ENCODE peak calls at places on chromosomes 3 and 15, in four cellular contexts. One of them, this sample, is unnamed.

GRCh38 chr3:133040696-133041523 is 2.7 kb downstream of the TMEM108 start:
- DNase-seq in H1: peak
- DNase-seq in GM12878: peak
- DNase-seq in HepG2: peak
- DNase-seq in this sample: peak

GRCh38 chr3:173911446-173911845 is 513.9 kb downstream of the NLGN1 start:
- DNase-seq in HepG2: no peak
- DNase-seq in H1: no peak
- DNase-seq in GM12878: no peak
- DNase-seq in this sample: no peak

GRCh38 chr15:84714816-84715215 is 1.1 kb downstream of the SEC11A start:
- DNase-seq in H1: no peak
- DNase-seq in HepG2: no peak
- DNase-seq in GM12878: no peak
- DNase-seq in this sample: no peak

GRCh38 chr15:68372291-68372811 is 59.6 kb downstream of the ITGA11 start:
- DNase-seq in H1: no peak
- DNase-seq in GM12878: no peak
- DNase-seq in HepG2: peak
- DNase-seq in this sample: peak

GRCh38 chr15:53580371-53580770 is 179.1 kb downstream of the WDR72 start:
- DNase-seq in HepG2: no peak
- DNase-seq in GM12878: no peak
- DNase-seq in H1: no peak
- DNase-seq in this sample: no peak

GRCh38 chr3:142586803-142587406 is 8.4 kb upstream of the ATR start:
- DNase-seq in GM12878: no peak
- DNase-seq in HepG2: peak
- DNase-seq in H1: no peak
- DNase-seq in this sample: peak

GRCh38 chr3:178127221-178127620 is 409.0 kb upstream of the KCNMB2 start:
- DNase-seq in GM12878: no peak
- DNase-seq in HepG2: no peak
- DNase-seq in H1: no peak
- DNase-seq in this sample: no peak

GRCh38 chr3:23590874-23591273 is 214.9 kb upstream of the UBE2E1 start:
- DNase-seq in HepG2: no peak
- DNase-seq in GM12878: peak
- DNase-seq in H1: no peak
- DNase-seq in this sample: no peak

GRCh38 chr3:21835266-21835665 is 84.3 kb upstream of the ZNF385D start:
- DNase-seq in HepG2: no peak
- DNase-seq in GM12878: no peak
- DNase-seq in H1: no peak
- DNase-seq in this sample: no peak

GRCh38 chr3:140216249-140216648 is 281.3 kb downstream of the CLSTN2 start:
- DNase-seq in HepG2: no peak
- DNase-seq in H1: no peak
- DNase-seq in GM12878: no peak
- DNase-seq in this sample: peak

GRCh38 chr3:24365168-24365567 is 129.5 kb downstream of the THRB start:
- DNase-seq in GM12878: no peak
- DNase-seq in HepG2: peak
- DNase-seq in H1: no peak
- DNase-seq in this sample: peak

GRCh38 chr3:9955611-9956352 is 3.6 kb upstream of the PRRT3 start:
- DNase-seq in GM12878: no peak
- DNase-seq in HepG2: no peak
- DNase-seq in H1: no peak
- DNase-seq in this sample: no peak

GRCh38 chr3:63228677-63229076 is 49.4 kb upstream of the SYNPR start:
- DNase-seq in GM12878: no peak
- DNase-seq in HepG2: peak
- DNase-seq in H1: no peak
- DNase-seq in this sample: peak

GRCh38 chr3:183515968-183516851 is 39.3 kb downstream of the KLHL6 start:
- DNase-seq in GM12878: peak
- DNase-seq in HepG2: no peak
- DNase-seq in H1: no peak
- DNase-seq in this sample: no peak

GRCh38 chr15:72483279-72483678 is 9.1 kb downstream of the ARIH1 start:
- DNase-seq in GM12878: no peak
- DNase-seq in H1: no peak
- DNase-seq in HepG2: no peak
- DNase-seq in this sample: no peak

GRCh38 chr3:180571831-180572578 is 30.0 kb upstream of the TTC14 start:
- DNase-seq in GM12878: no peak
- DNase-seq in H1: no peak
- DNase-seq in HepG2: no peak
- DNase-seq in this sample: no peak

GRCh38 chr15:87816811-87817210 is 439.7 kb downstream of the NTRK3 start:
- DNase-seq in H1: no peak
- DNase-seq in GM12878: no peak
- DNase-seq in HepG2: no peak
- DNase-seq in this sample: peak

GRCh38 chr3:52524752-52525661 is 8.7 kb downstream of the NT5DC2 start:
- DNase-seq in GM12878: no peak
- DNase-seq in HepG2: no peak
- DNase-seq in H1: no peak
- DNase-seq in this sample: no peak

GRCh38 chr3:168213920-168214319 is 118.2 kb upstream of the GOLIM4 start:
- DNase-seq in GM12878: peak
- DNase-seq in HepG2: no peak
- DNase-seq in H1: no peak
- DNase-seq in this sample: no peak

GRCh38 chr3:188468672-188469071 is 314.7 kb downstream of the LPP start:
- DNase-seq in H1: no peak
- DNase-seq in GM12878: no peak
- DNase-seq in HepG2: no peak
- DNase-seq in this sample: no peak

GRCh38 chr3:117304681-117305080 is 595.1 kb downstream of the TUSC7 start:
- DNase-seq in H1: no peak
- DNase-seq in HepG2: no peak
- DNase-seq in GM12878: no peak
- DNase-seq in this sample: no peak

GRCh38 chr15:63504979-63505841 is 817 bp downstream of the USP3 start:
- DNase-seq in H1: no peak
- DNase-seq in HepG2: peak
- DNase-seq in GM12878: no peak
- DNase-seq in this sample: no peak

DNA sequence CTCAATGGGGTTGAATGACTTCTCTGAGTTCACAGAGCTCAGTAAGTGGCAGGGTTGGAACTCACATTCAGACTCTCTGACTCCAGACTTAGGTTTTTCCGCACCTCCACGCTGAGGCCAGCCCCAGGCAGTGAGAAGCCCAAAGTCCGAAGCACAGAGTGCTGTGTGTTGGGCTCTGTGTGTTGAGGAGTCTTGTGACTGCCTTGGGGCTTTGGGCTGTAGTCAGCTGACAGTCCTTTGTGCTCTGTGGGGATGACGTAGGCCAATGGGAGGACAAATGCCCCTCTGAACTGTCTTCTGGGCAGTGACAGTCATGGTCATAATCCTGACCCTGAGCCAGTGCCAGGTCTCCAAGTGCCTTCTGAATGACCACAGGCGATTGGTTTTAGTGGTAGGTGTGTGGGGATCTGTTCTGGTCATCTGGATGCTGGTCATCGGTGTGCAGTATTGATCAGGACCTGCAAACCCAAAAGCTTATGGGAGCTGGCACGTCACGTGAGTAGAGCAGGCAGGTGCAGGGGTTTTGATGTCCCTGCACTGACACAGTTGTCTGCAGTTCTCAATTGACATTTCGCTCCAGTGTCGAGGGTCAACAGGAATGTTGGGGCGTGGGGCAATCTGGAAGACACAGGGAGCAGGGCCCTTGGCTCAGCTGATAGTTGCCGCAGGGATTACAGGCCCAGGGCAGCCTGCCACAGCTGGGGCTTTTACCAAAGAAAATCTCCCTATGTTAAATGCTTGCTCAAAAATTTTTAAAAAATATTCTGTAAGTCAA is 45.3 kb downstream of the CAPN3 start:
- DNase-seq in H1: no peak
- DNase-seq in GM12878: no peak
- DNase-seq in HepG2: peak
- DNase-seq in this sample: no peak
- TF ChIP-seq CHD2 in H1: no peak
- TF ChIP-seq CHD2 in GM12878: no peak
- TF ChIP-seq CHD2 in HepG2: no peak
- TF ChIP-seq CHD2 in this sample: no peak

GRCh38 chr3:111963424-111963823 is 15.4 kb upstream of the ABHD10 start:
- DNase-seq in HepG2: no peak
- DNase-seq in GM12878: no peak
- DNase-seq in H1: no peak
- DNase-seq in this sample: peak
- TF ChIP-seq HDAC2 in HepG2: no peak
- TF ChIP-seq HDAC2 in GM12878: no peak
- TF ChIP-seq HDAC2 in H1: no peak
- TF ChIP-seq HDAC2 in this sample: no peak

GRCh38 chr15:44536962-44537727 is at the start of gene EIF3J:
- DNase-seq in HepG2: peak
- DNase-seq in H1: no peak
- DNase-seq in GM12878: peak
- DNase-seq in this sample: peak

GRCh38 chr15:44535092-44535491 is 1.9 kb upstream of the EIF3J start:
- DNase-seq in H1: no peak
- DNase-seq in GM12878: no peak
- DNase-seq in HepG2: no peak
- DNase-seq in this sample: no peak

GRCh38 chr15:44536298-44536961 is 517 bp upstream of the EIF3J start:
- DNase-seq in H1: peak
- DNase-seq in HepG2: peak
- DNase-seq in GM12878: no peak
- DNase-seq in this sample: no peak

GRCh38 chr15:44537728-44538240 is 837 bp downstream of the EIF3J start:
- DNase-seq in GM12878: no peak
- DNase-seq in H1: no peak
- DNase-seq in HepG2: peak
- DNase-seq in this sample: peak

GRCh38 chr15:44535509-44536297 is 1.2 kb upstream of the EIF3J start:
- DNase-seq in H1: no peak
- DNase-seq in GM12878: no peak
- DNase-seq in HepG2: peak
- DNase-seq in this sample: no peak
- TF ChIP-seq CHD2 in H1: no peak
- TF ChIP-seq CHD2 in GM12878: no peak
- TF ChIP-seq CHD2 in HepG2: no peak
- TF ChIP-seq CHD2 in this sample: no peak

DNA sequence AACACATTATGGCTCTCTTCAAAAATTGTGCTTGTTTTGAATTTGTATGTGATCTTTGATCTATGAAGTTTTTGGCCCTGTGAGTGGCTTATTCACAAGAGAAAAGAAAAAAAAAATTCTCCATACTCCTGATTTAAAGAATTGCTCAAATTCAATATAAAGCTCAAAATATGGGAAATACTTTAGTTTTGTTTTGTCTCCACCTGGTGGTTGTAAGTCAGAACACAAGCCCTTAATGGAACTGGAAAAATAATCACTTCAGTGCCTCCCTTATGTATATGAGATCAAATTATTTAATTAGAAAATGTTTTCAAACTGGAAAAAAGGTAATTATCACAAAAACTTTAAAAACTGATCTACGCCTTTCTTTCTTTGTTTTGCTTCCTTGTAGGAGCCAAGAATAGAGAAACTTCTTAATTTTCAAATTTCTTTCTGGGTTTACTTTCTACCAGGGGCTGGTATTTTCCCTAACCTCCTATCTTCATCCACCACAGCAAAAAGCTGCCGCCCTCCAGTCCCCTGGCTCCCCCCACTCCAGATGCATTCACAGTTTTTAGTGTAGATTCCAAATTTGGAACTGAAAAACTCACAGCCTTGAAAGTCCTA is 50.6 kb downstream of the SERP1 start:
- DNase-seq in GM12878: no peak
- DNase-seq in H1: no peak
- DNase-seq in HepG2: peak
- DNase-seq in this sample: peak
- TF ChIP-seq HDAC2 in GM12878: no peak
- TF ChIP-seq HDAC2 in H1: no peak
- TF ChIP-seq HDAC2 in HepG2: no peak
- TF ChIP-seq HDAC2 in this sample: no peak

DNA sequence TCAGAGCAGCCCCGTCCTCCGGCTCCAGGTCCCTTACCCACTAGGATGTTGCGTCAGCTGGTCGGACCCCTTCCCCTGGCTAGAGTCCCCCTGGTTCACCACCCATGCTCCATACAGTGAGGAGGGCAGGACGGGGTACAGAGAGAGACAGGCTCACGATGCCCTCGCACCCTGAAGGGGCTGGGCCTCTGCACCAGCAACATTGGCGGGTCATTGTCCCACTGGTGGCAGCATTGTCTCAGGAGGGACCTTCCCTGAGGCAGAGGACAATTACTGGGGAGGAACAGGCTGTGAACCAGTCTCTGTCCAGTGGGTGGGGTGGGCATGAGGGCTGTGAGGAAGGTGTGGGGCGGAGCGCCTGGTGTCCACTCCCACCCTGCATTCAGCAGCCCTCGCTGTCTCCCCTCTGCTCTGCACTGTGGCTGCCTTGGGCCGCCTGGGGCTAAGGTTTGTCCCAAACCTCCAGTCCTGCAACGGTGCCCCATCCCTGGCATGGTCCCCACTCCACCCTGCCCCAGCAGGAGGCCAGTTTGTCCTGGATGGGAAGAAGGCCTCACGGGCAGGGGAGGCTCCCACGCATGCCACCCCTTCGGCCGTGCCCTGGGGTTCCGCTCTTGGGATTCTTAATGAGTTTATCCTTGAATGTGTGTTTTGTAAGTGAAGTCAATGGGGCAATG is 48.0 kb upstream of the KLF13 start:
- DNase-seq in H1: no peak
- DNase-seq in GM12878: no peak
- DNase-seq in HepG2: no peak
- DNase-seq in this sample: no peak
- TF ChIP-seq CHD2 in H1: no peak
- TF ChIP-seq CHD2 in GM12878: no peak
- TF ChIP-seq CHD2 in HepG2: no peak
- TF ChIP-seq CHD2 in this sample: no peak

DNA sequence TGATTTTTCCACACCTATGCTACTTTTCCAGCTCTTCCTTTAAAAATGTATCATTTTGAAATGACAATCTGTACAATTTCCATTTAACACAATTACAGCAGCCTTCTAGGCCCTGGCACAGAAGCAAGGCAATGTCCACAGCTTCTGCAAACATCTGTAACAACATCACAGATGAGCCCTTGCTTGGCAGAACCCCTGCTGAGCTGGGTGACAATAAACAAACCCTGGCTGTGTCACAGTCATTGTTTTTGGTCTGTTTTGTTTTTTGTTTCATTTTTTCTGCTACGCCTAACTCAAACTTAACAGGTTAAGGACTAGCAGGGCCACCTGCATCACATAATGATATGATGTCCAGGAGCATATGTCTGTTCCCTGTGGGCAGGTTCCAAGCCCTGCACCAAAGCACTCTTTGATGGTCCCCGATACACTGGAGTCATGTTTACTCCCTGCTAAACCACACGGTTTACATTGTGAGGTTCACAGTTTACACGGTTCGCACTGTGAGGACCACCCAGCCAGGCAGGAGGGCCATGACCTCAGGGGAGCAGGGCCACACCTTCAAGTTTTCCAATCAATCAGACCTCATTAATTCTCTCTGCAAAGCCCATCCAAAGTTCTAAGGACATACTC is 186.8 kb upstream of the CHRNA7 start:
- DNase-seq in H1: no peak
- DNase-seq in HepG2: no peak
- DNase-seq in GM12878: no peak
- DNase-seq in this sample: no peak
- TF ChIP-seq HDAC2 in H1: no peak
- TF ChIP-seq HDAC2 in HepG2: no peak
- TF ChIP-seq HDAC2 in GM12878: no peak
- TF ChIP-seq HDAC2 in this sample: no peak

GRCh38 chr15:48084759-48085420 is 35.9 kb upstream of the SLC24A5 start:
- DNase-seq in HepG2: peak
- DNase-seq in GM12878: no peak
- DNase-seq in H1: peak
- DNase-seq in this sample: peak
- TF ChIP-seq CHD2 in HepG2: no peak
- TF ChIP-seq CHD2 in GM12878: no peak
- TF ChIP-seq CHD2 in H1: no peak
- TF ChIP-seq CHD2 in this sample: no peak

This sample was measured in A549.